ENCODE peak calls at places on chromosomes 4 and X, in four cellular contexts. D is right lobe of liver, A is endothelial cell of umbilical vein, K is PC-3. B is an unnamed sample. For H3K4me1, the result is how much of the 10 kb centered on the place peaks cover.

GRCh38 chrX:76555816-76556215 is 128.3 kb downstream of the MAGEE1 start:
- DNase-seq in D (no peak), A (peak), K (peak), B (no peak)

GRCh38 chrX:53717205-53717604 is 30.7 kb upstream of the HUWE1 start:
- DNase-seq in D (no peak), A (no peak), K (no peak), B (no peak)

GRCh38 chrX:130330706-130331105 is 9.0 kb upstream of the SLC25A14 start:
- DNase-seq in D (peak), A (peak), K (peak), B (peak)

GRCh38 chrX:67893931-67894330 is 350.1 kb downstream of the AR start:
- DNase-seq in D (no peak), A (no peak), K (peak), B (no peak)

GRCh38 chr4:168524006-168524405 is 27.2 kb downstream of the PALLD start:
- DNase-seq in D (no peak), A (peak), K (peak), B (no peak)

GRCh38 chr4:9781343-9782135 is at the start of gene DRD5:
- DNase-seq in D (no peak), A (no peak), K (no peak), B (no peak)

GRCh38 chr4:54186371-54186770 is 42.7 kb upstream of the PDGFRA start:
- DNase-seq in D (no peak), A (no peak), K (no peak), B (no peak)

GRCh38 chr4:168634276-168634802 is 137.5 kb downstream of the PALLD start:
- DNase-seq in D (no peak), A (peak), K (peak), B (no peak)

GRCh38 chr4:87717276-87718031 is 67.4 kb downstream of the DMP1 start:
- DNase-seq in D (no peak), A (no peak), K (peak), B (no peak)

GRCh38 chrX:132022115-132022862 is 813 bp upstream of the STK26 start:
- DNase-seq in D (no peak), A (peak), K (peak), B (peak)

GRCh38 chrX:40155617-40156471 is 58.1 kb upstream of the BCOR start:
- DNase-seq in D (peak), A (no peak), K (no peak), B (no peak)

GRCh38 chr4:45283352-45283751 is 557.0 kb upstream of the GNPDA2 start:
- DNase-seq in D (no peak), A (no peak), K (no peak), B (no peak)

GRCh38 chrX:77389891-77390290 is 57.3 kb upstream of the FGF16 start:
- DNase-seq in D (no peak), A (no peak), K (peak), B (no peak)

GRCh38 chrX:43557792-43558191 is 98.3 kb upstream of the MAOA start:
- DNase-seq in D (peak), A (peak), K (peak), B (no peak)

GRCh38 chr4:170675568-170676262 is 586.0 kb upstream of the AADAT start:
- DNase-seq in D (no peak), A (no peak), K (peak), B (peak)

GRCh38 chrX:56978172-56978571 is 17.2 kb downstream of the SPIN3 start:
- DNase-seq in D (no peak), A (peak), K (peak), B (peak)

GRCh38 chr4:9983211-9983610 is 38.1 kb downstream of the SLC2A9 start:
- DNase-seq in D (no peak), A (no peak), K (no peak), B (no peak)

GRCh38 chr4:173346074-173346473 is 11.9 kb upstream of the HMGB2 start:
- DNase-seq in D (no peak), A (no peak), K (peak), B (no peak)

GRCh38 chr4:80393246-80393969 is 57.9 kb downstream of the CFAP299 start:
- DNase-seq in D (no peak), A (no peak), K (peak), B (peak)

GRCh38 chr4:38667005-38667771 is 3.2 kb downstream of the KLF3 start:
- DNase-seq in D (peak), A (peak), K (peak), B (peak)
- H3K4me1 ChIP-seq in D (under half), A (half or more), K (half or more), B (under half)

DNA sequence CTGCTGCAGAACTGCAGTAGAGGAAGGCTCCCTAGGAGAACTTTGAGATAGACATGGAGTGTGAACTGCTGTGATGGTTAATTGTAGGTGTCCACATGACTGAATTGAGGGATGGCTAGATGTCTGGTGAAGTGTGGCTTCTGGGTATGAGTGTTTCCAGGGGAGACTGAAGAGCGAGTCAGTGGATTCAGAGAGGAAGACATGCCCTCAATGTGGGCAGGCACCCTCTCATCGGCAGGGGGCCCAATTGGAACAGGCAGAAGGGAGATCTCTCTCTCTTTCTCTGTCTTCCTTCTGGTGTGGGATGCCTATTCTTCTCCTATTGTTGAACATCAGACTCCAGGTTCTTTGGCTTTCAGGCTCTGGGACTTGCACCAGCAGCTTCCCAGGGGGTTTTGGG is 304.7 kb upstream of the GATB start:
- DNase-seq in D (no peak), A (no peak), K (no peak), B (no peak)
- H3K4me1 ChIP-seq in D (under half), A (under half), K (under half), B (under half)

DNA sequence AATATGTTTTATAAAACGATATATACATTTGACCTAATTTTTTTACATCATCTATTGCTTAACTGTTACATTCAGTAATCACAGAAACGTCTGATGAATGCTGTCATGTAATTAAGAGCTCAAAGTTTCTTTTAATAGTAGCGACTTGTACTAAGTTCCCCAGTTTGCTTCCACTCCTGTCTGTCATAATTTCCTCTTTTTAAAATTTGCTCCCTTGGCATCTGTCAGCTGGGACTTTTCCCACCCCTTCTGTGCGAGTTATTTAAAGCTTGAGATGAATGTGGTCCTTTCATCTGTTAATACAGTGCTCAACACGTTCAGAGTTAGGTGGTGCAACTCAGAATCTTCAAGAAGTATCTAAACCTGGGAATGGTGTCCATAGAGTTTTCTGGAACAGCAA is 1.2 kb downstream of the RAP1GDS1 start:
- DNase-seq in D (no peak), A (no peak), K (no peak), B (no peak)
- H3K4me1 ChIP-seq in D (under half), A (under half), K (under half), B (under half)

GRCh38 chr4:70704333-70705145 is 16.2 kb downstream of the UTP3 start:
- DNase-seq in D (peak), A (peak), K (peak), B (peak)
- H3K4me1 ChIP-seq in D (under half), A (under half), K (under half), B (under half)

DNA sequence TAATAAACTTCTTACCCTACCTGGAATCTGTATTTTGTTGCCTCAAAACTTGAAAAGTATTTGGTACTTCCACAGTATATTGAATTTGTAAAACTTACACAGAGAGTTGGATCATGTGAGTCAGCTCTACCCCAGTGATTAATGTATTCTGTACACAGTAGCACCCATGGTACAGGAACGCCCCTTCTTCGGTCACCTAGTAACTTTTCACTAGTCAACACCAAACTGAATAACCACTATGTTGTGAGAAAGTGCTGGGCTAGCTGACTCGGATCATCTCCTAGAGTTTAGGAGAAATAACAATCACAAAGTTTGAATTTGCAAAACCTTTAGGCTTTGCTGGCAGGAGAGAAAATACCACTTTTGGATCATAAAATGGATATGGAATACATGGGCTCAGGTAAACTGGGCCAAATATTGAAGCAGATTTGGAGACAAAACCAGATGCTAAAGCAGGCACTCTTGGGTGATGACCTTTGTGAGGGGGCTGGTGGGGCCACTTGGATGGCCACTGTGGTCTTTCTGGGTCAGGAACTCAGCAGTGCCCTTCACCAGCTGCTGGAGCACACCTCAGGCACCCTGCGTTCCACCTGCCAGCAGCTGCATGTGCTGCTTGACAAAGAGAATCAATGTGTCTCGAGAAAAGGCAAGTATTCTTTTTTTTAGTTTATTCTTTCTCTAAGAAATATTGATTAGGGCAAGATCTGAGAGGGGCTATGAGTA is at the start of gene DTHD1:
- DNase-seq in D (no peak), A (no peak), K (peak), B (peak)
- H3K4me1 ChIP-seq in D (under half), A (under half), K (under half), B (under half)

GRCh38 chrX:72107841-72108590 is 23.7 kb downstream of the RTL5 start:
- DNase-seq in D (no peak), A (no peak), K (no peak), B (no peak)
- H3K4me1 ChIP-seq in D (under half), A (under half), K (under half), B (under half)

GRCh38 chrX:118536204-118536603 is 40.6 kb downstream of the DOCK11 start:
- DNase-seq in D (no peak), A (no peak), K (no peak), B (no peak)

GRCh38 chrX:118541482-118541881 is 45.9 kb downstream of the DOCK11 start:
- DNase-seq in D (no peak), A (no peak), K (no peak), B (no peak)

GRCh38 chrX:118540342-118540741 is 44.7 kb downstream of the DOCK11 start:
- DNase-seq in D (no peak), A (no peak), K (no peak), B (no peak)

GRCh38 chrX:118534716-118535493 is 39.3 kb downstream of the DOCK11 start:
- DNase-seq in D (no peak), A (no peak), K (no peak), B (no peak)

GRCh38 chrX:118536687-118537461 is 41.3 kb downstream of the DOCK11 start:
- DNase-seq in D (no peak), A (peak), K (peak), B (no peak)
- H3K4me1 ChIP-seq in D (under half), A (under half), K (under half), B (under half)

GRCh38 chr4:5757091-5757490 is 46.1 kb downstream of the EVC start:
- DNase-seq in D (no peak), A (no peak), K (no peak), B (no peak)
- H3K4me1 ChIP-seq in D (under half), A (under half), K (under half), B (under half)

DNA sequence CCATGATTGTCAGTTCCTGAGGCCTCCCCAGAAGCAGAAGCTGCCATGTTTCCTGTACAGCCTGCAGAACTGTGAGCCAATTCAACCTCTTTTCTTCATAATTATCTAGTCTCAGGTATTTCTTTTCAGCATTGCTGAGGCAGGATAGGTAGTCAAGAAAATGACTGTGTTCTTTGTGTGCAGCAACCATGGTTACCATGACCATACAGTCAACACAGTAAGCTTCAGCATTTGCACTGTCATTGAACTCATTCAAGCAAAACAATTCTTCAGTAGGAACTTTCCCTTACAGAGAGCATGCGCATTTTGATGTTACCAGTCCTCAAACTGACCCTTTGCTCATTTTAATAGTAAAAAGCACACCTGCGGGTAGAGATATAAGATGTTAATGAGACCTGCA is 180.9 kb downstream of the PRKX start:
- DNase-seq in D (no peak), A (no peak), K (no peak), B (no peak)
- H3K4me1 ChIP-seq in D (under half), A (under half), K (under half), B (under half)

DNA sequence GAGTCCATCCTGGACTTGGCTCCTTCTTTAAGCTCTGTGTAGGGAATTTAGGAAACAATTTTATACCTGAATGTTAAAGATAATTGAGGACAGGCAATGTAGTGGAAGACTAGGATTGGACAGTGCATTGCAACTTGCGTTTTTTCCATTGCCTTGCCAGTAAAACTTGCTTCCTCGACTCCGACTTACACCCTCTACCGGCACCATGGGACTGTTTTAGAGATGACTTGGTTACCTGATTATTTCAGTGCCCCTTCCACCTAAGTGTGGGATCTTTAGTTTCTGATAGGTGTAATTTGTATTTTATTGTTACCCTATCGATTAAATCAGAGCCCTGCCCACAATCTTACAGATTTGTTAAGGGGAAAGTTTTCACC is 1.2 kb downstream of the PRPS1 start:
- DNase-seq in D (no peak), A (peak), K (peak), B (peak)
- H3K4me1 ChIP-seq in D (under half), A (under half), K (under half), B (under half)